ENCODE peak calls at places on chromosomes 16 and 17, in seven cellular contexts. U is foreskin melanocyte; D is T-helper 9 cell; P is T-helper 1 cell; C is fibroblast of villous mesenchyme; A is stimulated activated CD8-positive, alpha-beta memory T cell treated with anti-CD3 and anti-CD28 coated beads, Interleukin-7, amount 100 ng/mL, for 1 hour; F is skeletal muscle cell. N is an unnamed sample.

GRCh38 chr17:43935204-43935925 is 6.9 kb downstream of the PPY start:
- DNase-seq in U (no peak), D (no peak), P (no peak), C (no peak), A (no peak), F (no peak), N (no peak)

GRCh38 chr17:40980594-40980993 is 3.5 kb downstream of the KRT40 start:
- DNase-seq in U (no peak), D (no peak), P (no peak), C (peak; percentile 62), A (no peak), F (peak; percentile 28), N (peak; percentile 52)

GRCh38 chr17:57294075-57294474 is 37.8 kb downstream of the MSI2 start:
- DNase-seq in U (no peak), D (no peak), P (no peak), C (no peak), A (no peak), F (no peak), N (no peak)

GRCh38 chr16:69078073-69078472 is 27.4 kb upstream of the HAS3 start:
- DNase-seq in U (no peak), D (no peak), P (no peak), C (no peak), A (no peak), F (no peak), N (no peak)

GRCh38 chr17:48610282-48611211 is at the start of gene HOXB7:
- DNase-seq in U (peak; percentile 70), D (peak; percentile 56), P (peak; percentile 63), C (peak; percentile 41), A (peak; percentile 52), F (no peak), N (no peak)

GRCh38 chr16:11084484-11085024 is 140.2 kb downstream of the CLEC16A start:
- DNase-seq in U (peak; percentile 37), D (no peak), P (no peak), C (peak; percentile 89), A (no peak), F (peak; percentile 74), N (peak; percentile 64)

GRCh38 chr17:77451271-77451893 is 310.6 kb downstream of the SEC14L1 start:
- DNase-seq in U (peak; percentile 89), D (peak; percentile 66), P (peak; percentile 65), C (peak; percentile 91), A (no peak), F (no peak), N (no peak)

GRCh38 chr16:80738521-80738920 is 65.9 kb downstream of the CDYL2 start:
- DNase-seq in U (no peak), D (no peak), P (no peak), C (no peak), A (no peak), F (no peak), N (no peak)

GRCh38 chr17:81097943-81098308 is 63.0 kb downstream of the BAIAP2 start:
- DNase-seq in U (peak; percentile 67), D (no peak), P (no peak), C (peak; percentile 32), A (no peak), F (no peak), N (no peak)

GRCh38 chr17:16976686-16977550 is 5.0 kb upstream of the TNFRSF13B start:
- DNase-seq in U (no peak), D (no peak), P (no peak), C (no peak), A (no peak), F (no peak), N (no peak)